ENCODE peak calls at places on chromosomes 3 and 15, in eight cellular contexts. R is psoas muscle, N is head of caudate nucleus, H is glutamatergic neuron, D is SW 1271, E is HEK293T, I is MV-4-11, A is HT1080. C is an unnamed sample.

GRCh38 chr3:4233488-4233887 is 69.7 kb upstream of the SETMAR start:
- DNase-seq in R (no peak), N (no peak), H (no peak), D (no peak), E (no peak), I (peak; percentile 46), A (no peak), C (no peak)

GRCh38 chr3:50246517-50246954 is 10.5 kb downstream of the GNAI2 start:
- DNase-seq in R (peak; percentile 51), N (no peak), H (no peak), D (peak; percentile 87), E (no peak), I (peak; percentile 66), A (peak; percentile 99), C (no peak)

GRCh38 chr3:16945330-16945729 is 60.6 kb downstream of the PLCL2 start:
- DNase-seq in R (no peak), N (no peak), H (no peak), D (no peak), E (no peak), I (no peak), A (no peak), C (no peak)

GRCh38 chr15:76996076-76996525 is 1.2 kb downstream of the PSTPIP1 start:
- DNase-seq in R (no peak), N (no peak), H (no peak), D (no peak), E (no peak), I (no peak), A (no peak), C (no peak)

GRCh38 chr3:160661660-160662059 is 15.3 kb upstream of the ARL14 start:
- DNase-seq in R (no peak), N (no peak), H (no peak), D (no peak), E (no peak), I (peak; percentile 4), A (peak; percentile 63), C (no peak)

GRCh38 chr3:149003653-149004305 is 12.4 kb downstream of the GYG1 start:
- DNase-seq in R (no peak), N (no peak), H (no peak), D (no peak), E (no peak), I (no peak), A (no peak), C (no peak)

GRCh38 chr3:178513539-178514410 is 22.5 kb upstream of the KCNMB2 start:
- DNase-seq in R (no peak), N (no peak), H (no peak), D (no peak), E (no peak), I (no peak), A (no peak), C (no peak)

GRCh38 chr3:25856902-25857518 is 67.1 kb downstream of the OXSM start:
- DNase-seq in R (no peak), N (no peak), H (no peak), D (peak; percentile 47), E (peak; percentile 47), I (peak; percentile 31), A (peak; percentile 39), C (no peak)

GRCh38 chr3:132554437-132554836 is 42.6 kb upstream of the ACKR4 start:
- DNase-seq in R (no peak), N (no peak), H (no peak), D (no peak), E (no peak), I (no peak), A (no peak), C (no peak)

GRCh38 chr15:81225161-81225671 is 28.5 kb downstream of the IL16 start:
- DNase-seq in R (peak; percentile 66), N (peak; percentile 20), H (no peak), D (no peak), E (no peak), I (peak; percentile 79), A (no peak), C (no peak)

GRCh38 chr3:132090921-132091320 is 56.1 kb upstream of the CPNE4 start:
- DNase-seq in R (no peak), N (peak; percentile 11), H (no peak), D (no peak), E (no peak), I (no peak), A (peak; percentile 73), C (no peak)

GRCh38 chr15:100725121-100726069 is 123.0 kb downstream of the ASB7 start:
- DNase-seq in R (no peak), N (no peak), H (no peak), D (peak; percentile 9), E (no peak), I (peak; percentile 21), A (peak; percentile 75), C (no peak)

GRCh38 chr3:182973047-182973446 is 7.3 kb downstream of the DCUN1D1 start:
- DNase-seq in R (no peak), N (no peak), H (no peak), D (no peak), E (no peak), I (no peak), A (no peak), C (no peak)

GRCh38 chr15:79282371-79283251 is at the start of gene ANKRD34C:
- DNase-seq in R (no peak), N (peak; percentile 19), H (peak; percentile 66), D (no peak), E (peak; percentile 19), I (no peak), A (no peak), C (no peak)

GRCh38 chr3:28250999-28251398 is 9.6 kb downstream of the CMC1 start:
- DNase-seq in R (no peak), N (no peak), H (no peak), D (no peak), E (no peak), I (peak; percentile 37), A (peak; percentile 42), C (no peak)

GRCh38 chr3:59446775-59447465 is 397.1 kb upstream of the CFAP20DC start:
- DNase-seq in R (no peak), N (no peak), H (no peak), D (no peak), E (no peak), I (no peak), A (no peak), C (no peak)

GRCh38 chr3:57397175-57398026 is 104.9 kb upstream of the ASB14 start:
- DNase-seq in R (no peak), N (no peak), H (peak; percentile 31), D (peak; percentile 66), E (peak; percentile 64), I (peak; percentile 57), A (peak; percentile 71), C (no peak)

GRCh38 chr3:184341925-184342324 is 4.5 kb downstream of the FAM131A start:
- DNase-seq in R (no peak), N (no peak), H (no peak), D (no peak), E (no peak), I (no peak), A (no peak), C (no peak)

GRCh38 chr3:85594648-85595047 is 635.9 kb downstream of the CADM2 start:
- DNase-seq in R (no peak), N (no peak), H (no peak), D (no peak), E (no peak), I (no peak), A (no peak), C (no peak)

GRCh38 chr3:129616713-129617112 is 10.2 kb upstream of the PLXND1 start:
- DNase-seq in R (no peak), N (no peak), H (no peak), D (no peak), E (no peak), I (peak; percentile 62), A (no peak), C (no peak)

GRCh38 chr3:66312039-66312438 is 91.2 kb downstream of the SLC25A26 start:
- DNase-seq in R (no peak), N (no peak), H (no peak), D (no peak), E (no peak), I (no peak), A (no peak), C (no peak)

GRCh38 chr3:156605686-156606605 is 51.0 kb upstream of the SSR3 start:
- DNase-seq in R (peak; percentile 40), N (peak; percentile 20), H (peak; percentile 30), D (no peak), E (peak; percentile 22), I (peak; percentile 14), A (peak; percentile 95), C (peak; percentile 14)

GRCh38 chr3:159848348-159849118 is 140.1 kb upstream of the IL12A start:
- DNase-seq in R (no peak), N (no peak), H (no peak), D (no peak), E (no peak), I (no peak), A (no peak), C (no peak)